ENCODE peak calls at places on chromosomes 11 and 22, in five cellular contexts. G is germinal center; P is NCI-H2081; K is KBM-7; T is T-helper 2 cell treated with Interferon-gamma antibody and Interleukin-4, amounts not matched to agents 5 μg/mL and 100 μg/mL, for 36 hours. I is an unnamed sample.

GRCh38 chr11:76668362-76669155 is 2.0 kb downstream of the LRRC32 start:
- DNase-seq in G (no peak), P (no peak), K (no peak), T (no peak), I (no peak)

GRCh38 chr22:17266261-17266971 is 47.2 kb upstream of the ADA2 start:
- DNase-seq in G (no peak), P (peak), K (peak), T (no peak), I (no peak)

GRCh38 chr11:47864910-47865309 is 16.8 kb upstream of the NUP160 start:
- DNase-seq in G (no peak), P (no peak), K (no peak), T (no peak), I (no peak)

GRCh38 chr11:26410967-26411366 is 79.0 kb downstream of the ANO3 start:
- DNase-seq in G (no peak), P (no peak), K (no peak), T (no peak), I (no peak)

GRCh38 chr11:110261195-110262140 is 34.9 kb downstream of the RDX start:
- DNase-seq in G (no peak), P (no peak), K (no peak), T (no peak), I (no peak)

GRCh38 chr11:67409261-67409666 is 5.4 kb downstream of the TBC1D10C start:
- DNase-seq in G (peak), P (no peak), K (peak), T (peak), I (peak)

GRCh38 chr11:113667801-113668200 is 38.3 kb downstream of the TMPRSS5 start:
- DNase-seq in G (no peak), P (no peak), K (no peak), T (no peak), I (no peak)

GRCh38 chr22:42937164-42937854 is 77.6 kb downstream of the PACSIN2 start:
- DNase-seq in G (peak), P (no peak), K (peak), T (peak), I (no peak)

GRCh38 chr11:3156661-3157311 is 8.3 kb downstream of the OSBPL5 start:
- DNase-seq in G (no peak), P (no peak), K (no peak), T (no peak), I (no peak)

GRCh38 chr11:19838994-19839768 is 126.5 kb downstream of the NAV2 start:
- DNase-seq in G (no peak), P (no peak), K (no peak), T (no peak), I (no peak)

GRCh38 chr22:47816121-47816915 is 1053.9 kb downstream of the TBC1D22A start:
- DNase-seq in G (no peak), P (no peak), K (no peak), T (no peak), I (no peak)

GRCh38 chr11:3840289-3840869 is 380 bp downstream of the RHOG start:
- DNase-seq in G (peak), P (no peak), K (peak), T (peak), I (peak)

GRCh38 chr22:45335021-45335818 is 25.5 kb downstream of the FAM118A start:
- DNase-seq in G (no peak), P (no peak), K (no peak), T (no peak), I (no peak)